ENCODE peak calls at places on chromosomes 1 and 21, in eight cellular contexts. N is GM23248, O is neuronal stem cell, K is brain microvascular endothelial cell, U is sigmoid colon, I is left lung, W is suprapubic skin, M is pancreas. C is an unnamed sample. For H3K27me3, the result is how much of the 10 kb centered on the place peaks cover.

GRCh38 chr1:239733995-239734394 is 347.6 kb downstream of the CHRM3 start:
- DNase-seq in O (no peak), W (no peak), K (no peak), N (no peak), I (no peak), M (no peak), U (no peak), C (no peak)

GRCh38 chr1:171985639-171986038 is 144.3 kb downstream of the DNM3 start:
- DNase-seq in N (peak), M (no peak), K (no peak), O (no peak), I (no peak), U (no peak), W (no peak), C (no peak)

GRCh38 chr1:3149277-3149676 is 80.3 kb downstream of the PRDM16 start:
- DNase-seq in O (no peak), W (no peak), M (no peak), K (no peak), U (no peak), N (no peak), I (no peak), C (no peak)

GRCh38 chr1:14910947-14911721 is 242.4 kb upstream of the TMEM51 start:
- DNase-seq in K (no peak), I (no peak), O (no peak), N (peak), U (no peak), M (peak), W (no peak), C (no peak)

GRCh38 chr1:64038965-64039926 is 164.2 kb upstream of the UBE2U start:
- DNase-seq in I (no peak), W (no peak), U (peak), K (peak), O (no peak), N (peak), M (no peak), C (no peak)

GRCh38 chr1:237672748-237673147 is 218.0 kb downstream of the ZP4 start:
- DNase-seq in O (no peak), K (no peak), U (no peak), W (no peak), I (no peak), N (no peak), M (no peak), C (no peak)

GRCh38 chr1:3831689-3832088 is 25.3 kb downstream of the CEP104 start:
- DNase-seq in K (no peak), W (no peak), M (no peak), O (no peak), N (peak), I (no peak), U (no peak), C (no peak)

GRCh38 chr1:153100241-153100640 is 5.9 kb upstream of the SPRR2E start:
- DNase-seq in W (no peak), K (peak), U (no peak), N (peak), I (no peak), O (no peak), M (no peak), C (no peak)

GRCh38 chr1:84253891-84254290 is 47.6 kb upstream of the SAMD13 start:
- DNase-seq in N (peak), W (no peak), M (no peak), O (no peak), I (peak), K (peak), U (peak), C (no peak)

GRCh38 chr1:162987866-162988265 is 81.3 kb upstream of the RGS4 start:
- DNase-seq in N (peak), K (no peak), I (no peak), U (no peak), W (no peak), M (no peak), O (no peak), C (no peak)

GRCh38 chr21:32233055-32233546 is 45.7 kb downstream of the MIS18A start:
- DNase-seq in O (no peak), N (peak), I (no peak), K (no peak), U (no peak), W (no peak), M (no peak), C (no peak)

GRCh38 chr1:234658143-234658542 is 48.2 kb upstream of the IRF2BP2 start:
- DNase-seq in I (peak), N (peak), K (peak), M (peak), O (no peak), W (no peak), U (no peak), C (no peak)

GRCh38 chr1:212110617-212111016 is 75.1 kb downstream of the DTL start:
- DNase-seq in K (no peak), N (peak), W (no peak), M (no peak), O (no peak), I (no peak), U (no peak), C (no peak)

GRCh38 chr1:40926441-40926840 is 53.1 kb upstream of the CTPS1 start:
- DNase-seq in U (peak), M (no peak), O (no peak), I (no peak), K (no peak), W (no peak), N (no peak), C (no peak)

GRCh38 chr1:67586596-67586995 is 98.4 kb upstream of the GADD45A start:
- DNase-seq in U (no peak), W (no peak), K (peak), I (no peak), M (no peak), N (peak), O (no peak), C (no peak)

GRCh38 chr21:42225571-42226155 is 6.7 kb downstream of the ABCG1 start:
- DNase-seq in N (no peak), U (peak), O (no peak), M (no peak), K (no peak), W (peak), I (no peak), C (no peak)

GRCh38 chr21:39656209-39656608 is 43.5 kb downstream of the B3GALT5 start:
- DNase-seq in W (no peak), M (no peak), O (no peak), N (no peak), I (no peak), U (no peak), K (no peak), C (no peak)

GRCh38 chr1:19437911-19438310 is 47.4 kb downstream of the CAPZB start:
- DNase-seq in N (no peak), M (no peak), I (peak), W (peak), K (peak), O (no peak), U (peak), C (no peak)

GRCh38 chr1:67888707-67889106 is 55.4 kb upstream of the GNG12 start:
- DNase-seq in K (peak), M (no peak), I (no peak), N (peak), W (no peak), U (no peak), O (peak), C (no peak)

GRCh38 chr1:14602131-14602530 is 3.6 kb downstream of the KAZN start:
- DNase-seq in N (peak), U (peak), I (no peak), O (no peak), K (no peak), W (peak), M (no peak), C (no peak)

GRCh38 chr1:147641695-147642592 is 28.4 kb downstream of the ACP6 start:
- DNase-seq in I (no peak), U (no peak), M (no peak), W (no peak), K (peak), N (peak), O (peak), C (peak)

GRCh38 chr1:230972855-230973271 is 5.8 kb downstream of the TTC13 start:
- DNase-seq in U (no peak), K (peak), O (no peak), M (no peak), W (no peak), N (peak), I (no peak), C (peak)

GRCh38 chr21:46079357-46080170 is 18.3 kb upstream of the COL6A2 start:
- DNase-seq in M (no peak), I (peak), O (no peak), N (peak), U (peak), W (peak), K (peak), C (no peak)

GRCh38 chr1:212062832-212063438 is 27.4 kb downstream of the DTL start:
- DNase-seq in O (peak), M (no peak), K (no peak), N (peak), U (no peak), W (no peak), I (no peak), C (no peak)

GRCh38 chr1:77228836-77229235 is 9.6 kb upstream of the PIGK start:
- DNase-seq in W (no peak), K (no peak), M (no peak), U (no peak), I (no peak), N (no peak), O (no peak), C (no peak)

GRCh38 chr1:162040657-162041056 is 17.0 kb upstream of the OLFML2B start:
- DNase-seq in I (no peak), K (no peak), W (no peak), N (peak), O (no peak), U (no peak), M (no peak), C (no peak)

GRCh38 chr1:119372493-119373086 is 4.0 kb downstream of the HAO2 start:
- DNase-seq in K (no peak), N (peak), M (no peak), O (peak), U (no peak), W (no peak), I (no peak), C (no peak)

GRCh38 chr1:50174101-50174500 is 65.4 kb downstream of the ELAVL4 start:
- DNase-seq in M (no peak), U (no peak), W (no peak), I (no peak), O (no peak), K (no peak), N (no peak), C (no peak)

GRCh38 chr1:5983361-5984103 is 8.7 kb downstream of the NPHP4 start:
- DNase-seq in K (peak), M (no peak), U (no peak), I (no peak), W (no peak), N (peak), O (no peak), C (no peak)

GRCh38 chr21:20030390-20030789 is 967.8 kb upstream of the NCAM2 start:
- DNase-seq in U (no peak), N (no peak), M (peak), I (no peak), K (no peak), W (no peak), O (no peak), C (no peak)

DNA sequence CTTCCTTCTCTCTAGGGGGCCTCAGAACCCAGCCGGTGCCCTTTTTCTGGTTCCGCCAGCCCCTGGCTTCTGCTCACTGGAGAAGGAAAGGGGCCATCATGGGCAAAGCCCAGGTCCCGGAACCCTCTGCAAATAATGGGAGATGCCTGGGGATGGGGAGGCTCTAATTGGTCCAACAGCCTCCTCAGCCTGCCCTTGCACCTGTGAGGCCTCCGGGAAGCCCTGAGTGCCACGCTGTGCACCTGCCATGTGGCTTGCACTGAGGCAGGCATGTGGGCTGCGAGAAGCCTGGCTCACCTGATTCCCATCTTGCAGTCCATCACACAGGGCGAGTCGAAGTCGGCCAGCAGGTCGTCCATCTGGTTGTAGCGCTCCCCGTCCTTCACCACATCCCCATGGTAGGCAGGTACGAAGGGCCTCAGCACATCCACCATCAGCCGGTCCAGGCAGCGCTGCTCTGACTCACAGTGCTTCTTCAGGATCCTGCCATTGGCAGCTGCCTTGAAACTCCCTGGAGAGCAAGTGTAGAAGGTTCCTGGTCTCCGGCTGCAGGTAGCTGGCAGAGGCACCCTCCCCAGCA is 92.1 kb downstream of the ITPKB start:
- DNase-seq in U (no peak), K (no peak), I (no peak), W (no peak), N (no peak), O (no peak), M (peak), C (no peak)
- H3K27ac ChIP-seq in U (peak), K (no peak), I (no peak), W (no peak), N (no peak), O (no peak), M (no peak), C (peak)

GRCh38 chr1:179742291-179742690 is 800 bp upstream of the FAM163A start:
- DNase-seq in N (no peak), M (no peak), O (no peak), U (no peak), I (no peak), K (no peak), W (no peak), C (no peak)

GRCh38 chr1:179743679-179744400 is 749 bp downstream of the FAM163A start:
- DNase-seq in M (peak), K (no peak), W (no peak), N (peak), U (no peak), O (peak), I (no peak), C (no peak)

GRCh38 chr1:179745131-179745611 is 2.1 kb downstream of the FAM163A start:
- DNase-seq in N (no peak), K (no peak), I (no peak), M (no peak), U (no peak), W (no peak), O (no peak), C (no peak)

GRCh38 chr1:179744401-179745130 is 1.5 kb downstream of the FAM163A start:
- DNase-seq in M (peak), W (no peak), N (no peak), U (no peak), I (no peak), O (no peak), K (no peak), C (no peak)

DNA sequence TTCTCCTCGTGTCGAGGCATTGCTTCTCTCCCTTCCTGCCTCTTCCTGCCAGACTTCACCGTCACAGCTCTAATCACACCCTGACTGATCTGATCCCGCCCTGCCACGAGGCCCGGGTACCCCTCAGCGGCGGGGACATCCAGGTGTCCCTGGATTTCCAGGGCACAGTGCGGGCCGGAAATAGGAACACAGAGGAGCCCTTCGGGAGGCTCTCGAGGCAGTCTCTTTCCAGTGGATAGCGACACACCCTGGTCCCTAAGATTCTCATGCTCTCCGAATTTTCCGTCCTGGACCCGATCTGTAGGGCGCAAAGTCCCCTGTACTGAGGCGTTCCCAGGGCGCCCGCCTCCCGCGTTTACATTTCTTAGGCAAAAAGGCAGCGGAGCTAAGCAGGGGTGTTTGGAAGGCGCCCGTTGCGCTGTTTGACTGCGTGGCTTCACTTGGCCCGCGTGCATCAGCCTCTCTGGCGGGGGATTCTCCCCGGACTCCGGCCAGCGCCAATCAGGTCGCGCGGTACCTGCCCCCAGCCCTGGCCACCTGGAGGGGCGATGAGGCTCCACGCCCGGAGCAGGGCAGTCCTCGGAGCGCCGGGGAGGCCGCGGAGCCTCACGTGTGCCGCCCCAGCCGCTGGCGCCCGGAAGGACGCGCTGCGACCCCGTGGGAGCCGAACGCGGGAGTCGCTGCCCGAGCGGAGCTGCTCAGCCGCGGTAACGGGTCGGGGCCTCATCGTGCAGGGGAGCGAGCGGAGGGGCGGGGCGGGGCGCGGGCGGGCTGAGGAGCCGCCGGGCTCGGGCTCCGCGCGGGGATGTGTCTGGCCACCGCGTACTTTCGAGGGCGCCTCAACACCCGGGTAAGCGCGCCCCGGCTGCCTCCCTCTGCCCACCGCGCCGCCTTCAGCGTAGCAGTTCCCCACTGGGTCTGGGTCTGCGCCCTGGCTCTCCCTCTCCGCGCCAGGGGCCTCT is at the start of gene FAM163A:
- DNase-seq in W (no peak), N (no peak), O (peak), M (peak), U (no peak), I (no peak), K (no peak), C (no peak)
- H3K27me3 ChIP-seq in W (half or more), N (half or more), O (half or more), M (under half), U (under half), I (half or more), K (half or more), C (half or more)

DNA sequence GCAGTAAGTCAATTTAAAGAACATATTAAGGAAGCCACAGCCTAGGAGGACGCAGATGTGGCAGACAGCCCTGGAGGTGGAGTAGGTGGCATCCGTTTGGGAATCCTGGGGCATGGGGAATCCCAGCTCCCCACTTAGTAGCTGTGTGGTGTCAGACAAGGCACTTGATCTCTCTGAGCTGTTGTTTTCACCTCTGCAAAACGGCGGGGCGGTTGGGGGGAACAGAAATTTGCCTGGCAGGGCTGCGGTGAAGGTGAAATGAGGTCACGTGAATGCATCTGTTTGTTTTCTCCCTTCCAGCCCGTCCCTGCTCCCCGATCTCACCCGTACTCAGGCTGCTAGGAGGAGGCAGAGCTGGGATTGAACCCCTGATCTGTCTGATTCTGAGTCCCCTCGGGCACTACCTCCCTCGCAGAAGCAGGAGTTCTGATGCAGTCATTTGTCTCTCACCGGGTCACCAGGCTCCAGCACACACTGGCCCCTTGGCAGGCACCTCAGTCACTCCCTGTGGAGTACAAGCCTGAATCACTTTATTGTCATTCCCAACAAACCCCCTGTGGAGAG is 2.2 kb upstream of the LAPTM5 start:
- DNase-seq in K (no peak), I (no peak), U (no peak), M (peak), N (no peak), W (no peak), O (no peak), C (peak)
- H3K27ac ChIP-seq in K (no peak), I (no peak), U (no peak), M (no peak), N (no peak), W (no peak), O (no peak), C (peak)

GRCh38 chr1:200867018-200867811 is 5.6 kb upstream of the GPR25 start:
- DNase-seq in U (no peak), I (no peak), O (no peak), N (no peak), M (no peak), W (no peak), K (peak), C (no peak)
- H3K27me3 ChIP-seq in U (under half), I (under half), O (under half), N (under half), M (under half), W (under half), K (under half), C (under half)

GRCh38 chr1:43708006-43708412 is 673 bp downstream of the ST3GAL3 start:
- DNase-seq in M (no peak), K (peak), I (no peak), O (no peak), U (no peak), N (peak), W (no peak), C (no peak)

GRCh38 chr1:43711049-43711448 is 3.7 kb downstream of the ST3GAL3 start:
- DNase-seq in I (no peak), K (peak), O (no peak), U (no peak), M (no peak), W (no peak), N (peak), C (no peak)

GRCh38 chr1:43716559-43717281 is 9.4 kb downstream of the ST3GAL3 start:
- DNase-seq in W (no peak), K (no peak), I (no peak), N (no peak), U (no peak), O (no peak), M (no peak), C (no peak)

GRCh38 chr1:43707191-43708005 is at the start of gene ST3GAL3:
- DNase-seq in M (peak), W (peak), O (peak), N (peak), U (peak), I (peak), K (peak), C (peak)

DNA sequence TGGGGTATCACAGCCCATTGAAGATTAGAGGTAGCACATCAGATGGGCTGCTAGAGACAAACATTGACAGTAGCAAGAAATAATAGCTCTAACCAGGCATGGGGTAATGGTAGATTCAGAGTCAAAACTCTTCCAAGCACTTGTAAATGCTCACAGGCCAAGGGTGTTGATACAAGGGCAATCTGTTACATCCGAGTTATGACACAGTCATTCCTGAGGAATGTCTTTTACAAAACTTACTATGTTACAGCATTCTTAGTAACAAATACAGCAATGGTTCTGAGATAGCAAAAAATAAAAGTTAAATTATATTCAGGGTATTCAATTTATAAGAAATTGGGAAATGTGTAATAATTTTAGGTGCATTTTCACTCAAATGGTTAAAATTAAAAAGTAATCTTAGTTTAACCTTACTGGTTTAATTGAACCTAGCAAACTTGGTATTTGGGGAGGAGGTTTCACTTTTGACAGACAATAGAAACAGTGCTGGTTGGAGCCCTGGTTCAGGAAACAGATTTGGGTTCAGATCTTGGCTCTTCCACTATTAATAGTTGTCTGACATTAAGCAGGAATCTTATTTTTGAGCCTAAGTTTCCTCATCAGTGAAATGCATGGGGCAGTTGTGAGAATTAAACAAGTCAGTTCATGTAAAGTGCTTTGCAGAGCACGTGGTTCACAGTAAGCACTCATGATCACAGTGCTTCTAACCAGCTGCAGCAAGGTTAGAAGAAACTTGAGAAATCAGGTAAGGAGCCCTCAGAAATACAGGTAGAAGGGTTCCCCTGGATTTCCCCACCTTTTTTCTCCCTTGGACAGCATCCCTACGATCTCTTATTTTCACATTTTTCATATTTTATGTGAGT is 4.4 kb downstream of the ST3GAL3 start:
- DNase-seq in K (peak), M (no peak), I (no peak), N (peak), W (no peak), U (no peak), O (no peak), C (no peak)
- H3K27ac ChIP-seq in K (peak), M (no peak), I (no peak), N (peak), W (no peak), U (no peak), O (no peak), C (no peak)

C was measured in CD4-positive, alpha-beta T cell.